ENCODE peak calls at places on chromosomes 5 and 9, in five cellular contexts. F, D, A, M and L are unnamed samples.

GRCh38 chr5:10454591-10455272 is 13.1 kb downstream of the ROPN1L start:
- DNase-seq in D (peak), F (no peak), M (no peak), A (no peak), L (no peak)

GRCh38 chr9:99305124-99305523 is 83.0 kb downstream of the SEC61B start:
- DNase-seq in D (no peak), M (no peak), F (no peak), A (no peak), L (no peak)

GRCh38 chr5:138732933-138733332 is 20.3 kb upstream of the CTNNA1 start:
- DNase-seq in F (no peak), A (no peak), D (no peak), M (no peak), L (no peak)

GRCh38 chr9:125620216-125620615 is 86.8 kb downstream of the MAPKAP1 start:
- DNase-seq in M (no peak), D (no peak), A (no peak), F (no peak), L (no peak)

GRCh38 chr9:100409176-100409556 is 17.8 kb upstream of the MSANTD3 start:
- DNase-seq in A (no peak), M (no peak), F (no peak), D (no peak), L (no peak)

GRCh38 chr9:77417570-77417969 is 230.6 kb downstream of the GNA14 start:
- DNase-seq in M (no peak), D (peak), F (no peak), A (peak), L (no peak)

GRCh38 chr9:128115187-128116103 is 12.1 kb downstream of the PTGES2 start:
- DNase-seq in D (no peak), M (peak), A (no peak), F (no peak), L (no peak)

GRCh38 chr5:142720561-142721275 is 34.8 kb upstream of the FGF1 start:
- DNase-seq in D (peak), F (no peak), M (no peak), A (peak), L (no peak)

GRCh38 chr9:89358376-89358775 is 40.1 kb downstream of the SECISBP2 start:
- DNase-seq in F (no peak), A (no peak), D (no peak), M (no peak), L (no peak)

GRCh38 chr5:83957188-83957587 is 236.5 kb upstream of the HAPLN1 start:
- DNase-seq in M (no peak), D (peak), F (no peak), A (no peak), L (no peak)

GRCh38 chr5:10317825-10318682 is 10.4 kb upstream of the CMBL start:
- DNase-seq in A (no peak), F (peak), M (peak), D (no peak), L (no peak)

GRCh38 chr9:111066427-111066826 is 28.2 kb upstream of the LPAR1 start:
- DNase-seq in D (peak), A (no peak), F (no peak), M (no peak), L (peak)

GRCh38 chr5:35212006-35212982 is 18.0 kb downstream of the PRLR start:
- DNase-seq in A (no peak), M (no peak), F (peak), D (no peak), L (no peak)

GRCh38 chr5:69367697-69368279 is 1.5 kb downstream of the AK6 start:
- DNase-seq in F (no peak), A (no peak), D (no peak), M (peak), L (no peak)

GRCh38 chr5:5270958-5271605 is 131.0 kb downstream of the ADAMTS16 start:
- DNase-seq in A (peak), M (peak), F (no peak), D (peak), L (peak)

GRCh38 chr9:129866373-129867137 is 31.3 kb downstream of the USP20 start:
- DNase-seq in A (no peak), F (no peak), D (no peak), M (no peak), L (no peak)

GRCh38 chr9:129865668-129866320 is 30.5 kb downstream of the USP20 start:
- DNase-seq in A (no peak), M (no peak), D (no peak), F (no peak), L (no peak)

GRCh38 chr9:129868033-129868395 is 32.8 kb downstream of the USP20 start:
- DNase-seq in F (no peak), D (no peak), M (no peak), A (no peak), L (no peak)

GRCh38 chr9:129868571-129869486 is 33.6 kb downstream of the USP20 start:
- DNase-seq in M (no peak), F (no peak), A (no peak), D (no peak), L (no peak)

GRCh38 chr9:129867138-129868032 is 32.1 kb downstream of the USP20 start:
- DNase-seq in F (no peak), A (no peak), M (peak), D (no peak), L (no peak)
- TF ChIP-seq RCOR1 in F (no peak), A (no peak), M (no peak), D (no peak), L (no peak)

GRCh38 chr9:23555849-23556248 is 270.2 kb downstream of the ELAVL2 start:
- DNase-seq in D (no peak), M (no peak), A (no peak), F (no peak), L (no peak)
- TF ChIP-seq RCOR1 in D (no peak), M (no peak), A (no peak), F (no peak), L (no peak)

DNA sequence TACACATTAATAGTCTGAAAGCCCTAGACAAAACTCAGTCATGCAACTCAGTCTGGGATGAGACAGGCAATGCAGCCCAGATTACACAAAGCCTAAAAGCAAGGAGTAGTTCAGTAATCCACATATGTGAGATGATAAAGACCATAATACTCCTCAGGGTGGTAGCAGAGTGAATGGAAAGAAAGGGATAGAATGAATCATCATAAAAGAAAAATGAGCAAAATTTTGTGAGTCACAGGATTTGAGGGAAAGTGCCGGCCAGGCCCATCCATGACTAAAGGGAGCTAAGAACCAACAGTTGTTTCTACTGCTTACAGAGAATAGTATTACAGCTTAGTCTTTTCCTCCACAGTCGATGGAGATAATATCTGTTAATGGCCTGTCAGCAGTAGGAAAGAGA is 90.0 kb upstream of the POU5F2 start:
- DNase-seq in D (peak), M (no peak), A (peak), F (no peak), L (no peak)
- TF ChIP-seq RCOR1 in D (no peak), M (no peak), A (no peak), F (no peak), L (no peak)

GRCh38 chr9:115213777-115214428 is 95.9 kb upstream of the TNC start:
- DNase-seq in A (peak), F (no peak), M (no peak), D (peak), L (peak)
- TF ChIP-seq RCOR1 in A (no peak), F (no peak), M (no peak), D (peak), L (peak)